ENCODE peak calls at places on chromosomes 5 and 9, in seven cellular contexts. One of them, this sample, is unnamed.

GRCh38 chr5:169763437-169764301 is 126.6 kb downstream of the DOCK2 start:
- DNase-seq in heart right ventricle: no peak
- DNase-seq in adrenal gland: no peak
- DNase-seq in upper lobe of right lung: no peak
- DNase-seq in uterus: no peak
- DNase-seq in suprapubic skin: no peak
- DNase-seq in MM.1S: no peak
- DNase-seq in this sample: no peak

GRCh38 chr9:107474124-107474523 is 15.4 kb downstream of the KLF4 start:
- DNase-seq in MM.1S: no peak
- DNase-seq in heart right ventricle: no peak
- DNase-seq in uterus: no peak
- DNase-seq in upper lobe of right lung: no peak
- DNase-seq in suprapubic skin: no peak
- DNase-seq in adrenal gland: no peak
- DNase-seq in this sample: no peak

GRCh38 chr5:143196601-143197259 is 206.8 kb downstream of the NR3C1 start:
- DNase-seq in heart right ventricle: no peak
- DNase-seq in MM.1S: no peak
- DNase-seq in adrenal gland: no peak
- DNase-seq in uterus: no peak
- DNase-seq in suprapubic skin: no peak
- DNase-seq in upper lobe of right lung: no peak
- DNase-seq in this sample: no peak

GRCh38 chr9:137237759-137238726 is 3.0 kb upstream of the TUBB4B start:
- DNase-seq in suprapubic skin: no peak
- DNase-seq in upper lobe of right lung: no peak
- DNase-seq in heart right ventricle: no peak
- DNase-seq in adrenal gland: no peak
- DNase-seq in uterus: no peak
- DNase-seq in MM.1S: no peak
- DNase-seq in this sample: no peak

GRCh38 chr9:137524161-137524560 is 26.0 kb downstream of the PNPLA7 start:
- DNase-seq in adrenal gland: no peak
- DNase-seq in MM.1S: no peak
- DNase-seq in heart right ventricle: no peak
- DNase-seq in suprapubic skin: no peak
- DNase-seq in uterus: no peak
- DNase-seq in upper lobe of right lung: no peak
- DNase-seq in this sample: no peak

GRCh38 chr5:80315244-80315643 is 4.6 kb upstream of the SPZ1 start:
- DNase-seq in adrenal gland: no peak
- DNase-seq in MM.1S: no peak
- DNase-seq in suprapubic skin: no peak
- DNase-seq in heart right ventricle: no peak
- DNase-seq in uterus: no peak
- DNase-seq in upper lobe of right lung: no peak
- DNase-seq in this sample: no peak

GRCh38 chr5:83003791-83004190 is 73.4 kb downstream of the TMEM167A start:
- DNase-seq in heart right ventricle: no peak
- DNase-seq in upper lobe of right lung: no peak
- DNase-seq in suprapubic skin: no peak
- DNase-seq in adrenal gland: no peak
- DNase-seq in MM.1S: no peak
- DNase-seq in uterus: no peak
- DNase-seq in this sample: no peak

GRCh38 chr5:171484460-171484899 is 65.0 kb downstream of the FGF18 start:
- DNase-seq in heart right ventricle: no peak
- DNase-seq in upper lobe of right lung: no peak
- DNase-seq in uterus: peak; percentile 46
- DNase-seq in MM.1S: peak; percentile 22
- DNase-seq in suprapubic skin: no peak
- DNase-seq in adrenal gland: no peak
- DNase-seq in this sample: no peak

GRCh38 chr5:134139377-134139851 is 24.9 kb downstream of the TCF7 start:
- DNase-seq in suprapubic skin: no peak
- DNase-seq in heart right ventricle: no peak
- DNase-seq in adrenal gland: peak; percentile 37
- DNase-seq in upper lobe of right lung: peak; percentile 40
- DNase-seq in uterus: no peak
- DNase-seq in MM.1S: no peak
- DNase-seq in this sample: no peak

GRCh38 chr9:136489731-136490130 is 6.9 kb upstream of the SEC16A start:
- DNase-seq in upper lobe of right lung: no peak
- DNase-seq in adrenal gland: no peak
- DNase-seq in heart right ventricle: no peak
- DNase-seq in MM.1S: no peak
- DNase-seq in suprapubic skin: no peak
- DNase-seq in uterus: no peak
- DNase-seq in this sample: no peak

GRCh38 chr9:70256123-70256551 is 2.6 kb upstream of the SMC5 start:
- DNase-seq in heart right ventricle: no peak
- DNase-seq in uterus: no peak
- DNase-seq in MM.1S: no peak
- DNase-seq in adrenal gland: no peak
- DNase-seq in suprapubic skin: no peak
- DNase-seq in upper lobe of right lung: no peak
- DNase-seq in this sample: no peak
- H3K4me1 ChIP-seq in heart right ventricle: no peaks in the 10 kb centered on the region
- H3K4me1 ChIP-seq in uterus: peaks cover 16% of the 10 kb centered on the region
- H3K4me1 ChIP-seq in MM.1S: peaks cover 14% of the 10 kb centered on the region
- H3K4me1 ChIP-seq in adrenal gland: peaks cover 28% of the 10 kb centered on the region
- H3K4me1 ChIP-seq in suprapubic skin: peaks cover 46% of the 10 kb centered on the region
- H3K4me1 ChIP-seq in upper lobe of right lung: peaks cover 24% of the 10 kb centered on the region
- H3K4me1 ChIP-seq in this sample: peaks cover 1% of the 10 kb centered on the region

GRCh38 chr9:92740446-92740961 is 24.1 kb downstream of the BICD2 start:
- DNase-seq in adrenal gland: no peak
- DNase-seq in upper lobe of right lung: peak; percentile 52
- DNase-seq in heart right ventricle: no peak
- DNase-seq in uterus: no peak
- DNase-seq in suprapubic skin: peak; percentile 44
- DNase-seq in MM.1S: no peak
- DNase-seq in this sample: peak; percentile 65
- H3K4me3 ChIP-seq in adrenal gland: no peak overlapping the region
- H3K4me3 ChIP-seq in upper lobe of right lung: peak overlapping the region; percentile 11
- H3K4me3 ChIP-seq in heart right ventricle: peak overlapping the region; percentile 17
- H3K4me3 ChIP-seq in uterus: no peak overlapping the region
- H3K4me3 ChIP-seq in suprapubic skin: peak overlapping the region; percentile 3
- H3K4me3 ChIP-seq in MM.1S: no peak overlapping the region
- H3K4me3 ChIP-seq in this sample: no peak overlapping the region

GRCh38 chr9:93090091-93090655 is 5.8 kb upstream of the CARD19 start:
- DNase-seq in suprapubic skin: no peak
- DNase-seq in adrenal gland: no peak
- DNase-seq in heart right ventricle: no peak
- DNase-seq in uterus: peak; percentile 2
- DNase-seq in MM.1S: no peak
- DNase-seq in upper lobe of right lung: peak; percentile 3
- DNase-seq in this sample: peak; percentile 9
- H3K4me1 ChIP-seq in suprapubic skin: peaks cover 23% of the 10 kb centered on the region
- H3K4me1 ChIP-seq in adrenal gland: peaks cover 25% of the 10 kb centered on the region
- H3K4me1 ChIP-seq in heart right ventricle: peaks cover 5% of the 10 kb centered on the region
- H3K4me1 ChIP-seq in uterus: no peaks in the 10 kb centered on the region
- H3K4me1 ChIP-seq in MM.1S: peaks cover 26% of the 10 kb centered on the region
- H3K4me1 ChIP-seq in upper lobe of right lung: peaks cover 25% of the 10 kb centered on the region
- H3K4me1 ChIP-seq in this sample: no peaks in the 10 kb centered on the region

GRCh38 chr5:180990889-180991257 is 2.2 kb downstream of the BTNL3 start:
- DNase-seq in adrenal gland: no peak
- DNase-seq in suprapubic skin: no peak
- DNase-seq in upper lobe of right lung: no peak
- DNase-seq in MM.1S: no peak
- DNase-seq in heart right ventricle: no peak
- DNase-seq in uterus: no peak
- DNase-seq in this sample: no peak
- H3K4me3 ChIP-seq in adrenal gland: no peak overlapping the region
- H3K4me3 ChIP-seq in suprapubic skin: no peak overlapping the region
- H3K4me3 ChIP-seq in upper lobe of right lung: no peak overlapping the region
- H3K4me3 ChIP-seq in MM.1S: no peak overlapping the region
- H3K4me3 ChIP-seq in heart right ventricle: no peak overlapping the region
- H3K4me3 ChIP-seq in uterus: no peak overlapping the region
- H3K4me3 ChIP-seq in this sample: no peak overlapping the region

GRCh38 chr5:94791787-94792186 is 173.3 kb downstream of the SLF1 start:
- DNase-seq in adrenal gland: no peak
- DNase-seq in heart right ventricle: no peak
- DNase-seq in suprapubic skin: no peak
- DNase-seq in upper lobe of right lung: no peak
- DNase-seq in MM.1S: no peak
- DNase-seq in uterus: no peak
- DNase-seq in this sample: no peak
- H3K4me1 ChIP-seq in adrenal gland: no peaks in the 10 kb centered on the region
- H3K4me1 ChIP-seq in heart right ventricle: no peaks in the 10 kb centered on the region
- H3K4me1 ChIP-seq in suprapubic skin: no peaks in the 10 kb centered on the region
- H3K4me1 ChIP-seq in upper lobe of right lung: no peaks in the 10 kb centered on the region
- H3K4me1 ChIP-seq in MM.1S: peaks cover 22% of the 10 kb centered on the region
- H3K4me1 ChIP-seq in uterus: no peaks in the 10 kb centered on the region
- H3K4me1 ChIP-seq in this sample: no peaks in the 10 kb centered on the region

This sample was measured in aorta.